ENCODE peak calls at places on chromosomes 1 and 21, in eight cellular contexts. C, F, Z, M, Q, V, R and G are unnamed samples.
A peak's percentile ranks its signal among the peaks of the same experiment; 100 is the strongest.

GRCh38 chr1:7770620-7770938 is 517 bp upstream of the VAMP3 start:
- DNase-seq in C (no peak), F (no peak), Z (no peak), M (no peak), Q (no peak), V (no peak), R (no peak), G (no peak)

GRCh38 chr1:209527993-209528392 is 55.5 kb upstream of the CAMK1G start:
- DNase-seq in C (no peak), F (no peak), Z (no peak), M (peak; percentile 36), Q (no peak), V (no peak), R (no peak), G (peak; percentile 13)

GRCh38 chr1:38018864-38019343 is 6.4 kb downstream of the UTP11 start:
- DNase-seq in C (no peak), F (no peak), Z (peak; percentile 33), M (peak; percentile 36), Q (peak; percentile 65), V (no peak), R (no peak), G (peak; percentile 51)

GRCh38 chr1:88891318-88892145 is at the start of gene GTF2B:
- DNase-seq in C (peak; percentile 97), F (peak; percentile 94), Z (peak; percentile 98), M (peak; percentile 96), Q (peak; percentile 98), V (peak; percentile 89), R (peak; percentile 88), G (peak; percentile 98)

GRCh38 chr1:226027861-226028260 is 28.7 kb upstream of the SDE2 start:
- DNase-seq in C (no peak), F (no peak), Z (no peak), M (peak; percentile 45), Q (no peak), V (no peak), R (no peak), G (no peak)

GRCh38 chr1:150111670-150112069 is 38.0 kb upstream of the PLEKHO1 start:
- DNase-seq in C (no peak), F (no peak), Z (no peak), M (no peak), Q (no peak), V (no peak), R (no peak), G (no peak)

GRCh38 chr21:33267250-33267649 is 1.1 kb downstream of the IL10RB start:
- DNase-seq in C (no peak), F (no peak), Z (no peak), M (no peak), Q (no peak), V (no peak), R (no peak), G (no peak)

GRCh38 chr21:25421327-25422028 is 185.8 kb downstream of the MRPL39 start:
- DNase-seq in C (no peak), F (no peak), Z (peak; percentile 95), M (peak; percentile 64), Q (peak; percentile 48), V (no peak), R (no peak), G (peak; percentile 39)

GRCh38 chr1:3671371-3672180 is 19.3 kb downstream of the TP73 start:
- DNase-seq in C (no peak), F (peak; percentile 22), Z (peak; percentile 44), M (no peak), Q (no peak), V (no peak), R (no peak), G (no peak)

GRCh38 chr1:192119701-192120100 is 38.6 kb upstream of the RGS18 start:
- DNase-seq in C (no peak), F (no peak), Z (no peak), M (no peak), Q (no peak), V (no peak), R (no peak), G (no peak)

GRCh38 chr1:27563407-27564263 is 40.3 kb downstream of the AHDC1 start:
- DNase-seq in C (peak; percentile 80), F (peak; percentile 89), Z (no peak), M (no peak), Q (peak; percentile 53), V (peak; percentile 67), R (peak; percentile 74), G (no peak)

GRCh38 chr1:88472283-88472682 is 211.8 kb upstream of the PKN2 start:
- DNase-seq in C (no peak), F (no peak), Z (no peak), M (no peak), Q (peak; percentile 4), V (no peak), R (no peak), G (no peak)

GRCh38 chr1:162561616-162562451 is at the start of gene UAP1:
- DNase-seq in C (peak; percentile 47), F (peak; percentile 65), Z (peak; percentile 23), M (no peak), Q (peak; percentile 19), V (no peak), R (no peak), G (no peak)

GRCh38 chr1:58358311-58358710 is 188.2 kb downstream of the OMA1 start:
- DNase-seq in C (no peak), F (no peak), Z (no peak), M (peak; percentile 28), Q (peak; percentile 1), V (no peak), R (no peak), G (peak; percentile 42)

GRCh38 chr1:164948101-164948500 is 389.1 kb downstream of the PBX1 start:
- DNase-seq in C (no peak), F (no peak), Z (no peak), M (no peak), Q (no peak), V (no peak), R (no peak), G (no peak)

GRCh38 chr1:164949758-164950452 is 390.9 kb downstream of the PBX1 start:
- DNase-seq in C (no peak), F (no peak), Z (no peak), M (no peak), Q (no peak), V (no peak), R (no peak), G (no peak)

GRCh38 chr1:164953815-164954214 is 394.8 kb downstream of the PBX1 start:
- DNase-seq in C (no peak), F (no peak), Z (no peak), M (no peak), Q (no peak), V (no peak), R (no peak), G (no peak)

GRCh38 chr1:164950453-164951052 is 391.6 kb downstream of the PBX1 start:
- DNase-seq in C (no peak), F (no peak), Z (no peak), M (no peak), Q (no peak), V (no peak), R (peak; percentile 55), G (no peak)

DNA sequence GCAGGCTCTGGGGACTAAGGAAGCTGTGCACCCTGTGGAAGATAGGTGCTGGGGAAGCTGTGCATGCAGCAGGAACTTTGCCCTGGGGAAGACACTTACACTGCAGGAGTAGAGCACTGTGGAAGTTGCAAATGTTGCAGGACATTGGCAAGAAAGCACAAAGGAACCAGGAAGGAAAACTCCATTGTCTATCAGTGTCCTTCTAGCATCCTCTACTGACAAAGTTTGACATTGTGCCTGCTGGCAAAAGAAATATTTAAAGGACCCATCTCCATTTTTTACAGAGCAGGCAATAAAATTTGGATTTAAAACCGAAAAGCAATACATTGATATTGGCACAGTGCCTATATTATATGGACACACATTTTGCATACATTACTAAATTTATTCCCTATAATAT is 394.1 kb downstream of the PBX1 start:
- DNase-seq in C (no peak), F (no peak), Z (no peak), M (no peak), Q (peak; percentile 8), V (no peak), R (no peak), G (no peak)
- TF ChIP-seq CTCF in C (no peak), F (peak; percentile 7), Z (no peak), M (no peak), Q (no peak), V (no peak), R (no peak), G (no peak)

GRCh38 chr1:182054698-182055326 is 6.7 kb downstream of the ZNF648 start:
- DNase-seq in C (peak; percentile 73), F (no peak), Z (peak; percentile 68), M (peak; percentile 87), Q (no peak), V (no peak), R (no peak), G (peak; percentile 17)
- TF ChIP-seq CTCF in C (peak; percentile 37), F (peak; percentile 43), Z (peak; percentile 67), M (peak; percentile 73), Q (no peak), V (no peak), R (peak; percentile 41), G (peak; percentile 38)

DNA sequence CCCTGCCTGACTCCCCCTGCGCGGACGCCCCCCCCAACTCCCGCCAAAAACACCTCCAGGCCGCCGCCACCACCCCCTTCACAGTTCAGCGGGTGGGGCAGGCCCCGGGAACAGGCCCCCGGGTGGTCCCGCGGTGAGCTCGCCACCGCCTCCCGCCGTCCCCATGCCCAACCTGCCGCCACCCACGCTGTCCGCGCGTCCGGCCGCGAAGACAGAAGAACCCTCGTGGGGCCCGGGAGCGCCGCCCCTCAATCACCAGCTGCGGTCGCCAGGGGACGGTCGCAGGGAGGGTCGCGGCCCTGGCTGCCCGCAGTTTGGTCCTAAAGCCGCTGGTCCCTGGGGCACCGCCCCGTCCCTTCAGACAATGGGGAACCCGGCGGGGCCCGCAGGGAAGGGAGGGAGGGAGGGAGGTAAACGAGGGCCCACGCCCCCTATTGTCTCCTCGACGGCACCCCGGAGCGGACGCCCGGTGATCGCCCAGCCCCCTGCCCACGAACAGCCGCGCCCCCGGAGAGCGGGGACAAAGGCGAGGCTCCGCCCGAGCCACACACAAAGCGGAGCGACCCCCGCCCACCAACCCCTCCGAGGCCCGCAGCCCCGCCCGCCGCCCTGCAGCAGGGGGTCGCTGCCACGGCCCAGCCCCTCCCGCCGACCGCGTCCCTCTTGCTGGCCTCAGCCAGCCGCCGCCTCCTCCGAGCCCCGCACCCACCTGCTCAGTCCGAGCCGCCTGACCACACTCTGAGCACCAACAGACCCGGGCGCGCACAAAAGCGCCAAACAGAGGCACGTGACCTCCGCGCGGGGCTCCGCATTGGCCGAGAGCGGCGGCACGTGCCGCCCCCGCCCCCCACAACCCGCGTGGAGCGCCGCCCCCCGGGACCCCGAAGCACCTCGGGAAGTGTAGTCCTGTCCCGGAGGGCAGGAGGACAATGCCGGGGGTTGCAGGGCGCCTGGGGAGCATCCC is at the start of gene STMN1:
- DNase-seq in C (peak; percentile 93), F (peak; percentile 95), Z (peak; percentile 96), M (peak; percentile 87), Q (peak; percentile 92), V (peak; percentile 95), R (peak; percentile 93), G (peak; percentile 85)
- TF ChIP-seq CTCF in C (no peak), F (no peak), Z (no peak), M (no peak), Q (no peak), V (no peak), R (no peak), G (no peak)

DNA sequence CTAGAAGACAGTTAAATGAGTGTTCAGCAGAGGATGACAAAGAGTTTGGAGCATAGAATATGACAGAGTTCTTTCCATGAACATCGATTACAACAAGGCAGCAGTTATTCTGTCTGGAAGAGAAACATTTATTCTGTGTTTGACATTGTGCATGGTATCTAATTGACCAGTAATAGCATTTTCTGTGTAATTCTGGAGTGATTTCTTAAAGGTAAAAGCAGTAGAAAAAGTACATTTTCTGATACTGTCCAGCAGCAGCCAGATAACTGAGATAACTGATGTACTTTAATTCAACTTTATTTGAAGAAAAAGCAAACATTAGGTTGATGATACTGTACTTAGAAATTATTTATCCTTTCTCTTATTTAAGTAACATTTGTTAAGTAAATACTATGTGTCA is 497.1 kb downstream of the AGBL4 start:
- DNase-seq in C (no peak), F (no peak), Z (no peak), M (no peak), Q (no peak), V (no peak), R (no peak), G (no peak)
- TF ChIP-seq CTCF in C (no peak), F (no peak), Z (no peak), M (no peak), Q (no peak), V (no peak), R (no peak), G (no peak)